ENCODE peak calls at places on chromosomes 4 and X, in eight cellular contexts. Z is NCI-H2081; L is T47D; Q is activated gamma-delta T cell treated with Interleukin-2 at 50 U/mL for 16 hours; E is AG04450; K is activated T-helper 9 cell treated with anti-CD3 and anti-CD28 coated beads, Interleukin-2, amount 50 U/mL, for 16 hours; W is HCEC 1CT; A is globus pallidus. N is an unnamed sample.

GRCh38 chr4:24991015-24991414 is 39.7 kb downstream of the LGI2 start:
- DNase-seq in Z (no peak), L (no peak), Q (no peak), E (no peak), K (no peak), W (peak; percentile 32), A (no peak), N (peak; percentile 56)

GRCh38 chr4:7956306-7957112 is 16.8 kb upstream of the AFAP1 start:
- DNase-seq in Z (no peak), L (no peak), Q (no peak), E (no peak), K (no peak), W (peak; percentile 30), A (no peak), N (peak; percentile 78)

GRCh38 chrX:120308558-120308957 is 2.7 kb downstream of the TMEM255A start:
- DNase-seq in Z (no peak), L (no peak), Q (no peak), E (no peak), K (no peak), W (no peak), A (no peak), N (no peak)

GRCh38 chr4:80125252-80126177 is 52.5 kb upstream of the ANTXR2 start:
- DNase-seq in Z (no peak), L (no peak), Q (peak; percentile 29), E (no peak), K (no peak), W (peak; percentile 34), A (peak; percentile 2), N (peak; percentile 32)

GRCh38 chr4:76016383-76016782 is 6.9 kb downstream of the CXCL10 start:
- DNase-seq in Z (no peak), L (no peak), Q (no peak), E (no peak), K (no peak), W (no peak), A (no peak), N (no peak)

GRCh38 chrX:103063918-103064434 is at the start of gene BEX1:
- DNase-seq in Z (peak; percentile 92), L (no peak), Q (no peak), E (no peak), K (no peak), W (peak; percentile 70), A (peak; percentile 81), N (peak; percentile 21)

GRCh38 chr4:83599183-83599582 is 63.3 kb downstream of the GPAT3 start:
- DNase-seq in Z (no peak), L (no peak), Q (no peak), E (no peak), K (no peak), W (no peak), A (no peak), N (no peak)

GRCh38 chrX:154727418-154728323 is 23.2 kb downstream of the GAB3 start:
- DNase-seq in Z (no peak), L (no peak), Q (no peak), E (no peak), K (no peak), W (peak; percentile 46), A (no peak), N (peak; percentile 40)

GRCh38 chr4:33494150-33494549 is 2750.2 kb downstream of the ARAP2 start:
- DNase-seq in Z (no peak), L (no peak), Q (no peak), E (no peak), K (no peak), W (no peak), A (no peak), N (no peak)

GRCh38 chr4:6695660-6696581 is 2.2 kb downstream of the S100P start:
- DNase-seq in Z (no peak), L (no peak), Q (peak; percentile 71), E (no peak), K (peak; percentile 23), W (no peak), A (no peak), N (no peak)

GRCh38 chrX:56729152-56729557 is at the start of gene NBDY:
- DNase-seq in Z (peak; percentile 17), L (peak; percentile 18), Q (peak; percentile 7), E (no peak), K (no peak), W (peak; percentile 47), A (peak; percentile 46), N (peak; percentile 45)

GRCh38 chr4:38757945-38758344 is 24.8 kb downstream of the TLR10 start:
- DNase-seq in Z (no peak), L (peak; percentile 18), Q (no peak), E (no peak), K (no peak), W (no peak), A (no peak), N (no peak)

N was measured in AG20443.